ENCODE peak calls at places on chromosomes 7 and 10, in nine cellular contexts. M is T-helper 2 cell; T is activated effector memory CD4-positive, alpha-beta T cell treated with anti-CD3 and anti-CD28 coated beads, Interleukin-2, amount 50 U/mL, for 16 hours; V is substantia nigra; X is stomach; L is lung; Y is germinal center; W is foreskin melanocyte; B is hypothalamus. Q is an unnamed sample.

GRCh38 chr10:29730461-29730860 is 95.7 kb upstream of the SVIL start:
- DNase-seq in L (no peak), Y (no peak), M (no peak), V (no peak), W (no peak), X (no peak), T (no peak), B (no peak), Q (no peak)

GRCh38 chr10:74419491-74420466 is 268.8 kb downstream of the ADK start:
- DNase-seq in T (no peak), X (no peak), M (no peak), Y (peak), V (no peak), W (no peak), B (no peak), L (no peak), Q (peak)

GRCh38 chr7:142461437-142461836 is 203.6 kb upstream of the PRSS58 start:
- DNase-seq in T (no peak), M (no peak), X (no peak), W (no peak), Y (no peak), V (no peak), B (no peak), L (no peak), Q (no peak)

GRCh38 chr10:15780353-15781135 is 60.8 kb upstream of the ITGA8 start:
- DNase-seq in B (no peak), W (no peak), M (no peak), T (no peak), X (no peak), V (no peak), Y (no peak), L (no peak), Q (no peak)

GRCh38 chr7:47480576-47481538 is 101.1 kb downstream of the TNS3 start:
- DNase-seq in M (no peak), L (no peak), Y (no peak), V (no peak), T (no peak), X (no peak), W (no peak), B (no peak), Q (no peak)

GRCh38 chr10:77578583-77579227 is 58.9 kb downstream of the KCNMA1 start:
- DNase-seq in B (no peak), L (no peak), M (no peak), V (no peak), W (no peak), X (no peak), T (no peak), Y (no peak), Q (no peak)

GRCh38 chr10:110870823-110871235 is 899 bp upstream of the PDCD4 start:
- DNase-seq in X (no peak), T (no peak), Y (no peak), V (no peak), W (no peak), M (no peak), B (no peak), L (no peak), Q (no peak)

GRCh38 chr10:121644501-121644900 is 46.3 kb upstream of the FGFR2 start:
- DNase-seq in V (no peak), M (no peak), L (no peak), B (no peak), Y (no peak), T (no peak), W (no peak), X (no peak), Q (no peak)

GRCh38 chr7:157543276-157543675 is 206.5 kb downstream of the DNAJB6 start:
- DNase-seq in Y (no peak), M (no peak), X (no peak), L (no peak), T (peak), W (no peak), B (no peak), V (no peak), Q (no peak)

GRCh38 chr10:29256531-29256930 is 32.3 kb upstream of the LYZL1 start:
- DNase-seq in B (no peak), V (no peak), L (no peak), X (no peak), M (no peak), Y (no peak), T (no peak), W (peak), Q (no peak)

GRCh38 chr10:76723781-76724336 is 913.7 kb downstream of the KCNMA1 start:
- DNase-seq in T (no peak), X (no peak), L (no peak), B (no peak), Y (no peak), W (no peak), M (no peak), V (no peak), Q (no peak)

GRCh38 chr7:129698516-129699418 is 87.2 kb downstream of the NRF1 start:
- DNase-seq in X (no peak), M (no peak), W (no peak), L (no peak), V (no peak), Y (no peak), B (no peak), T (no peak), Q (no peak)

GRCh38 chr10:93876391-93876790 is 17.4 kb upstream of the SLC35G1 start:
- DNase-seq in T (no peak), X (no peak), L (no peak), V (no peak), Y (no peak), B (no peak), W (no peak), M (no peak), Q (no peak)

GRCh38 chr10:102644066-102644645 is at the start of gene TRIM8:
- DNase-seq in X (peak), L (no peak), V (no peak), Y (peak), T (peak), W (peak), M (peak), B (no peak), Q (peak)

GRCh38 chr7:31744294-31744874 is 57.4 kb downstream of the PPP1R17 start:
- DNase-seq in L (peak), B (no peak), Y (peak), T (peak), W (peak), M (no peak), V (peak), X (peak), Q (no peak)

GRCh38 chr7:94497874-94498670 is 11.5 kb upstream of the CASD1 start:
- DNase-seq in L (no peak), T (no peak), V (no peak), Y (no peak), B (no peak), W (no peak), X (no peak), M (no peak), Q (no peak)

GRCh38 chr7:98913026-98913425 is 34.7 kb downstream of the TRRAP start:
- DNase-seq in W (no peak), B (no peak), T (no peak), L (no peak), X (no peak), M (no peak), Y (no peak), V (no peak), Q (no peak)

GRCh38 chr7:6446977-6447588 is 671 bp downstream of the DAGLB start:
- DNase-seq in W (peak), V (no peak), B (no peak), T (peak), L (peak), Y (peak), M (peak), X (peak), Q (peak)

Q was measured in CD8-positive, alpha-beta memory T cell.